ENCODE peak calls at places on chromosomes 2 and 18, in six cellular contexts. V, A, O, J, D and E are unnamed samples.

GRCh38 chr18:2963048-2963447 is 49.9 kb downstream of the LPIN2 start:
- DNase-seq in V (no peak), A (no peak), O (no peak), J (no peak), D (no peak), E (no peak)

GRCh38 chr2:24040511-24040910 is 6.7 kb downstream of the WDCP start:
- DNase-seq in V (no peak), A (no peak), O (no peak), J (no peak), D (no peak), E (no peak)

GRCh38 chr18:79579807-79580480 is 99.7 kb upstream of the CTDP1 start:
- DNase-seq in V (no peak), A (no peak), O (no peak), J (no peak), D (no peak), E (no peak)

GRCh38 chr2:3461781-3462492 is 57.4 kb downstream of the ADI1 start:
- DNase-seq in V (peak; percentile 66), A (peak; percentile 55), O (peak; percentile 90), J (no peak), D (peak; percentile 70), E (peak; percentile 51)

GRCh38 chr2:216683846-216684245 is 11.5 kb downstream of the IGFBP5 start:
- DNase-seq in V (peak; percentile 97), A (no peak), O (no peak), J (no peak), D (peak; percentile 61), E (no peak)

GRCh38 chr18:69817335-69817935 is 130.2 kb downstream of the CD226 start:
- DNase-seq in V (peak; percentile 81), A (no peak), O (no peak), J (no peak), D (peak; percentile 45), E (no peak)

GRCh38 chr2:237873382-237873781 is 14.0 kb downstream of the RAMP1 start:
- DNase-seq in V (no peak), A (no peak), O (no peak), J (no peak), D (no peak), E (no peak)

GRCh38 chr2:127464470-127465257 is 46.4 kb downstream of the PROC start:
- DNase-seq in V (no peak), A (no peak), O (no peak), J (no peak), D (no peak), E (no peak)

GRCh38 chr2:38876407-38876806 is 631 bp downstream of the MORN2 start:
- DNase-seq in V (no peak), A (peak; percentile 2), O (no peak), J (no peak), D (no peak), E (no peak)

GRCh38 chr18:33720133-33720532 is 142.1 kb downstream of the ASXL3 start:
- DNase-seq in V (peak; percentile 25), A (peak; percentile 27), O (no peak), J (no peak), D (peak; percentile 77), E (no peak)

GRCh38 chr2:217086038-217086522 is 226.2 kb upstream of the TNP1 start:
- DNase-seq in V (no peak), A (peak; percentile 92), O (no peak), J (no peak), D (peak; percentile 56), E (no peak)

GRCh38 chr2:237012577-237013237 is 73.0 kb upstream of the COPS8 start:
- DNase-seq in V (peak; percentile 96), A (no peak), O (no peak), J (no peak), D (peak; percentile 46), E (peak; percentile 84)

GRCh38 chr18:55300469-55301195 is 287.4 kb downstream of the TCF4 start:
- DNase-seq in V (no peak), A (no peak), O (no peak), J (no peak), D (peak; percentile 62), E (no peak)

GRCh38 chr18:21450913-21451312 is 149.6 kb downstream of the ESCO1 start:
- DNase-seq in V (no peak), A (no peak), O (no peak), J (no peak), D (peak; percentile 37), E (no peak)

GRCh38 chr2:234953116-234954031 is 1.6 kb downstream of the SH3BP4 start:
- DNase-seq in V (no peak), A (peak; percentile 61), O (no peak), J (no peak), D (no peak), E (no peak)

GRCh38 chr2:193462411-193462810 is 1267.7 kb upstream of the TMEFF2 start:
- DNase-seq in V (no peak), A (no peak), O (no peak), J (no peak), D (peak; percentile 23), E (no peak)

GRCh38 chr2:73652348-73652747 is 10.1 kb upstream of the NAT8 start:
- DNase-seq in V (no peak), A (no peak), O (no peak), J (no peak), D (no peak), E (no peak)

GRCh38 chr18:46334200-46334553 is 230.0 kb downstream of the HAUS1 start:
- DNase-seq in V (no peak), A (peak; percentile 2), O (no peak), J (no peak), D (no peak), E (no peak)